ENCODE peak calls at places on chromosome 19, in seven cellular contexts. One of them, this sample, is unnamed.
A peak's percentile ranks its signal among the peaks of the same experiment; 100 is the strongest.

GRCh38 chr19:13363235-13363634 is 143.0 kb downstream of the CACNA1A start:
- DNase-seq in neuronal stem cell: no peak
- DNase-seq in uterus: no peak
- DNase-seq in IMR-90: no peak
- DNase-seq in GM12865: no peak
- DNase-seq in cardiac fibroblast: no peak
- DNase-seq in fibroblast of pulmonary artery: no peak
- DNase-seq in this sample: no peak

GRCh38 chr19:7461841-7462629 is 26.8 kb downstream of the PEX11G start:
- DNase-seq in IMR-90: no peak
- DNase-seq in fibroblast of pulmonary artery: no peak
- DNase-seq in cardiac fibroblast: no peak
- DNase-seq in uterus: no peak
- DNase-seq in neuronal stem cell: no peak
- DNase-seq in GM12865: no peak
- DNase-seq in this sample: no peak

GRCh38 chr19:23554548-23554947 is 132.5 kb downstream of the ZNF675 start:
- DNase-seq in neuronal stem cell: no peak
- DNase-seq in cardiac fibroblast: peak; percentile 2
- DNase-seq in uterus: no peak
- DNase-seq in IMR-90: no peak
- DNase-seq in fibroblast of pulmonary artery: no peak
- DNase-seq in GM12865: no peak
- DNase-seq in this sample: no peak

GRCh38 chr19:6772028-6772865 is at the start of gene VAV1:
- DNase-seq in neuronal stem cell: no peak
- DNase-seq in GM12865: peak; percentile 93
- DNase-seq in uterus: no peak
- DNase-seq in cardiac fibroblast: no peak
- DNase-seq in IMR-90: no peak
- DNase-seq in fibroblast of pulmonary artery: no peak
- DNase-seq in this sample: peak; percentile 69

GRCh38 chr19:45211751-45212381 is 33.3 kb downstream of the BLOC1S3 start:
- DNase-seq in GM12865: no peak
- DNase-seq in cardiac fibroblast: no peak
- DNase-seq in uterus: peak; percentile 77
- DNase-seq in fibroblast of pulmonary artery: peak; percentile 9
- DNase-seq in neuronal stem cell: no peak
- DNase-seq in IMR-90: no peak
- DNase-seq in this sample: peak; percentile 33

GRCh38 chr19:41206926-41207750 is 11.9 kb upstream of the AXL start:
- DNase-seq in neuronal stem cell: no peak
- DNase-seq in IMR-90: no peak
- DNase-seq in fibroblast of pulmonary artery: no peak
- DNase-seq in uterus: peak; percentile 60
- DNase-seq in cardiac fibroblast: peak; percentile 28
- DNase-seq in GM12865: no peak
- DNase-seq in this sample: no peak

GRCh38 chr19:6218497-6219146 is 61.2 kb downstream of the MLLT1 start:
- DNase-seq in cardiac fibroblast: peak; percentile 86
- DNase-seq in fibroblast of pulmonary artery: peak; percentile 84
- DNase-seq in IMR-90: peak; percentile 75
- DNase-seq in uterus: peak; percentile 92
- DNase-seq in neuronal stem cell: peak; percentile 88
- DNase-seq in GM12865: peak; percentile 88
- DNase-seq in this sample: peak; percentile 92

GRCh38 chr19:43414554-43414953 is at the start of gene TEX101:
- DNase-seq in IMR-90: no peak
- DNase-seq in neuronal stem cell: no peak
- DNase-seq in fibroblast of pulmonary artery: no peak
- DNase-seq in cardiac fibroblast: no peak
- DNase-seq in uterus: no peak
- DNase-seq in GM12865: no peak
- DNase-seq in this sample: no peak

GRCh38 chr19:29523568-29523967 is 2.2 kb upstream of the VSTM2B start:
- DNase-seq in IMR-90: no peak
- DNase-seq in cardiac fibroblast: no peak
- DNase-seq in neuronal stem cell: no peak
- DNase-seq in GM12865: no peak
- DNase-seq in fibroblast of pulmonary artery: no peak
- DNase-seq in uterus: no peak
- DNase-seq in this sample: no peak

GRCh38 chr19:18274776-18275356 is 614 bp upstream of the IQCN start:
- DNase-seq in cardiac fibroblast: peak; percentile 90
- DNase-seq in IMR-90: peak; percentile 89
- DNase-seq in fibroblast of pulmonary artery: peak; percentile 87
- DNase-seq in uterus: peak; percentile 89
- DNase-seq in neuronal stem cell: no peak
- DNase-seq in GM12865: no peak
- DNase-seq in this sample: peak; percentile 72

GRCh38 chr19:56538761-56539263 is at the start of gene ZFP28:
- DNase-seq in GM12865: no peak
- DNase-seq in uterus: peak; percentile 78
- DNase-seq in IMR-90: no peak
- DNase-seq in fibroblast of pulmonary artery: no peak
- DNase-seq in neuronal stem cell: no peak
- DNase-seq in cardiac fibroblast: no peak
- DNase-seq in this sample: peak; percentile 86

GRCh38 chr19:15323496-15324235 is 8.7 kb downstream of the BRD4 start:
- DNase-seq in neuronal stem cell: no peak
- DNase-seq in GM12865: peak; percentile 21
- DNase-seq in cardiac fibroblast: peak; percentile 73
- DNase-seq in IMR-90: peak; percentile 53
- DNase-seq in fibroblast of pulmonary artery: peak; percentile 67
- DNase-seq in uterus: peak; percentile 29
- DNase-seq in this sample: no peak

GRCh38 chr19:2055871-2056809 is 5.1 kb upstream of the MKNK2 start:
- DNase-seq in cardiac fibroblast: peak; percentile 78
- DNase-seq in fibroblast of pulmonary artery: peak; percentile 80
- DNase-seq in GM12865: peak; percentile 70
- DNase-seq in IMR-90: peak; percentile 64
- DNase-seq in neuronal stem cell: no peak
- DNase-seq in uterus: peak; percentile 90
- DNase-seq in this sample: peak; percentile 57

GRCh38 chr19:45863840-45864628 is at the start of gene FOXA3:
- DNase-seq in neuronal stem cell: no peak
- DNase-seq in cardiac fibroblast: peak; percentile 36
- DNase-seq in uterus: no peak
- DNase-seq in GM12865: peak; percentile 69
- DNase-seq in IMR-90: peak; percentile 17
- DNase-seq in fibroblast of pulmonary artery: peak; percentile 25
- DNase-seq in this sample: no peak

GRCh38 chr19:1610579-1610978 is 5.3 kb upstream of the UQCR11 start:
- DNase-seq in uterus: no peak
- DNase-seq in neuronal stem cell: no peak
- DNase-seq in fibroblast of pulmonary artery: no peak
- DNase-seq in IMR-90: no peak
- DNase-seq in cardiac fibroblast: no peak
- DNase-seq in GM12865: no peak
- DNase-seq in this sample: no peak

GRCh38 chr19:33879818-33880575 is 83.3 kb downstream of the KCTD15 start:
- DNase-seq in GM12865: peak; percentile 84
- DNase-seq in IMR-90: no peak
- DNase-seq in uterus: no peak
- DNase-seq in fibroblast of pulmonary artery: no peak
- DNase-seq in cardiac fibroblast: no peak
- DNase-seq in neuronal stem cell: no peak
- DNase-seq in this sample: no peak

GRCh38 chr19:15893498-15893897 is 4.4 kb downstream of the CYP4F2 start:
- DNase-seq in uterus: no peak
- DNase-seq in neuronal stem cell: no peak
- DNase-seq in cardiac fibroblast: no peak
- DNase-seq in fibroblast of pulmonary artery: no peak
- DNase-seq in GM12865: no peak
- DNase-seq in IMR-90: no peak
- DNase-seq in this sample: no peak

GRCh38 chr19:49890349-49891311 is 6.1 kb downstream of the IL4I1 start:
- DNase-seq in GM12865: peak; percentile 62
- DNase-seq in IMR-90: no peak
- DNase-seq in fibroblast of pulmonary artery: no peak
- DNase-seq in neuronal stem cell: peak; percentile 54
- DNase-seq in uterus: no peak
- DNase-seq in cardiac fibroblast: no peak
- DNase-seq in this sample: no peak

GRCh38 chr19:13103585-13103923 is 896 bp upstream of the LYL1 start:
- DNase-seq in uterus: peak; percentile 17
- DNase-seq in fibroblast of pulmonary artery: no peak
- DNase-seq in neuronal stem cell: no peak
- DNase-seq in IMR-90: no peak
- DNase-seq in GM12865: no peak
- DNase-seq in cardiac fibroblast: no peak
- DNase-seq in this sample: no peak

GRCh38 chr19:33705860-33706259 is 84.1 kb downstream of the CHST8 start:
- DNase-seq in IMR-90: no peak
- DNase-seq in GM12865: no peak
- DNase-seq in fibroblast of pulmonary artery: no peak
- DNase-seq in uterus: no peak
- DNase-seq in cardiac fibroblast: no peak
- DNase-seq in neuronal stem cell: no peak
- DNase-seq in this sample: no peak

GRCh38 chr19:1125601-1126533 is 22.1 kb downstream of the GPX4 start:
- DNase-seq in IMR-90: peak; percentile 41
- DNase-seq in cardiac fibroblast: peak; percentile 61
- DNase-seq in uterus: no peak
- DNase-seq in GM12865: no peak
- DNase-seq in neuronal stem cell: no peak
- DNase-seq in fibroblast of pulmonary artery: no peak
- DNase-seq in this sample: no peak

GRCh38 chr19:29548483-29549085 is 22.8 kb downstream of the VSTM2B start:
- DNase-seq in IMR-90: no peak
- DNase-seq in GM12865: no peak
- DNase-seq in fibroblast of pulmonary artery: no peak
- DNase-seq in neuronal stem cell: no peak
- DNase-seq in uterus: no peak
- DNase-seq in cardiac fibroblast: no peak
- DNase-seq in this sample: no peak

GRCh38 chr19:19540707-19541515 is 2.8 kb downstream of the CILP2 start:
- DNase-seq in GM12865: peak; percentile 75
- DNase-seq in neuronal stem cell: peak; percentile 57
- DNase-seq in cardiac fibroblast: peak; percentile 37
- DNase-seq in uterus: no peak
- DNase-seq in IMR-90: no peak
- DNase-seq in fibroblast of pulmonary artery: peak; percentile 23
- DNase-seq in this sample: peak; percentile 47

GRCh38 chr19:6362351-6362801 is 1.0 kb downstream of the CLPP start:
- DNase-seq in cardiac fibroblast: peak; percentile 9
- DNase-seq in fibroblast of pulmonary artery: no peak
- DNase-seq in GM12865: no peak
- DNase-seq in uterus: no peak
- DNase-seq in neuronal stem cell: no peak
- DNase-seq in IMR-90: no peak
- DNase-seq in this sample: no peak

GRCh38 chr19:45716314-45717130 is 14.2 kb downstream of the FBXO46 start:
- DNase-seq in GM12865: no peak
- DNase-seq in fibroblast of pulmonary artery: peak; percentile 41
- DNase-seq in IMR-90: no peak
- DNase-seq in neuronal stem cell: no peak
- DNase-seq in cardiac fibroblast: peak; percentile 38
- DNase-seq in uterus: no peak
- DNase-seq in this sample: no peak

DNA sequence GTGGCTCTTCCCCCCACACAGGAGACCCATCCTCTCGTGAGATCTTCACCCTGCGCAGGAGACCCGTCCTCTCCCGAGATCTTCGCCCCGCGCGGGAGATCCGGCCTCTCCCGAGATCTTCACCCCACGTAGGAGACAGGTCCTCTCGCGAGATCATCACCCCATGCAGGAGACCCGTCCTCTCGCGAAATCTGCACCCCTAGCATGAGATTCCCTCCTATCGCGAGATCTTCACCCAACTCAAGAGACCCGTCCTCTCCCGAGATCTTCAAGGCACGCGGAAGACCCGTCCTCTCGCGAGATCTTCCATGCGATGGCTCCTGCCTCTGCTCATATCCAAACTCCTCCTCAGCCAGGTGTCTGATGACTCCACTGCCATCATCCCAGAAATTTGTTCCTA is 24.3 kb downstream of the LAIR2 start:
- DNase-seq in IMR-90: no peak
- DNase-seq in GM12865: no peak
- DNase-seq in neuronal stem cell: no peak
- DNase-seq in fibroblast of pulmonary artery: no peak
- DNase-seq in cardiac fibroblast: no peak
- DNase-seq in uterus: no peak
- DNase-seq in this sample: no peak
- H3K4me3 ChIP-seq in IMR-90: no peak overlapping the region
- H3K4me3 ChIP-seq in GM12865: no peak overlapping the region
- H3K4me3 ChIP-seq in neuronal stem cell: no peak overlapping the region
- H3K4me3 ChIP-seq in fibroblast of pulmonary artery: no peak overlapping the region
- H3K4me3 ChIP-seq in cardiac fibroblast: no peak overlapping the region
- H3K4me3 ChIP-seq in uterus: no peak overlapping the region
- H3K4me3 ChIP-seq in this sample: no peak overlapping the region

GRCh38 chr19:4058696-4059492 is 7.8 kb downstream of the ZBTB7A start:
- DNase-seq in neuronal stem cell: no peak
- DNase-seq in uterus: no peak
- DNase-seq in fibroblast of pulmonary artery: no peak
- DNase-seq in cardiac fibroblast: no peak
- DNase-seq in GM12865: no peak
- DNase-seq in IMR-90: no peak
- DNase-seq in this sample: no peak

GRCh38 chr19:4059931-4060620 is 6.6 kb downstream of the ZBTB7A start:
- DNase-seq in fibroblast of pulmonary artery: peak; percentile 54
- DNase-seq in cardiac fibroblast: peak; percentile 74
- DNase-seq in GM12865: peak; percentile 85
- DNase-seq in uterus: peak; percentile 87
- DNase-seq in IMR-90: no peak
- DNase-seq in neuronal stem cell: no peak
- DNase-seq in this sample: no peak

GRCh38 chr19:4057913-4058695 is 8.6 kb downstream of the ZBTB7A start:
- DNase-seq in cardiac fibroblast: peak; percentile 93
- DNase-seq in uterus: peak; percentile 94
- DNase-seq in neuronal stem cell: no peak
- DNase-seq in fibroblast of pulmonary artery: peak; percentile 89
- DNase-seq in GM12865: no peak
- DNase-seq in IMR-90: peak; percentile 85
- DNase-seq in this sample: peak; percentile 92

GRCh38 chr19:4060621-4061177 is 6.0 kb downstream of the ZBTB7A start:
- DNase-seq in GM12865: no peak
- DNase-seq in cardiac fibroblast: no peak
- DNase-seq in neuronal stem cell: no peak
- DNase-seq in fibroblast of pulmonary artery: no peak
- DNase-seq in IMR-90: no peak
- DNase-seq in uterus: no peak
- DNase-seq in this sample: no peak

GRCh38 chr19:4059493-4059880 is 7.2 kb downstream of the ZBTB7A start:
- DNase-seq in neuronal stem cell: no peak
- DNase-seq in GM12865: no peak
- DNase-seq in uterus: no peak
- DNase-seq in IMR-90: no peak
- DNase-seq in cardiac fibroblast: no peak
- DNase-seq in fibroblast of pulmonary artery: no peak
- DNase-seq in this sample: no peak
- H3K4me3 ChIP-seq in neuronal stem cell: no peak overlapping the region
- H3K4me3 ChIP-seq in GM12865: peak overlapping the region; percentile 51
- H3K4me3 ChIP-seq in uterus: peak overlapping the region; percentile 27
- H3K4me3 ChIP-seq in IMR-90: no peak overlapping the region
- H3K4me3 ChIP-seq in cardiac fibroblast: peak overlapping the region; percentile 41
- H3K4me3 ChIP-seq in fibroblast of pulmonary artery: peak overlapping the region; percentile 5
- H3K4me3 ChIP-seq in this sample: no peak overlapping the region

GRCh38 chr19:35860818-35861639 is 4.3 kb downstream of the KIRREL2 start:
- DNase-seq in GM12865: no peak
- DNase-seq in uterus: no peak
- DNase-seq in neuronal stem cell: peak; percentile 95
- DNase-seq in cardiac fibroblast: no peak
- DNase-seq in IMR-90: no peak
- DNase-seq in fibroblast of pulmonary artery: no peak
- DNase-seq in this sample: no peak
- H3K4me3 ChIP-seq in GM12865: no peak overlapping the region
- H3K4me3 ChIP-seq in uterus: no peak overlapping the region
- H3K4me3 ChIP-seq in neuronal stem cell: no peak overlapping the region
- H3K4me3 ChIP-seq in cardiac fibroblast: no peak overlapping the region
- H3K4me3 ChIP-seq in IMR-90: no peak overlapping the region
- H3K4me3 ChIP-seq in fibroblast of pulmonary artery: no peak overlapping the region
- H3K4me3 ChIP-seq in this sample: no peak overlapping the region

GRCh38 chr19:17266589-17266974 is 661 bp upstream of the BABAM1 start:
- DNase-seq in neuronal stem cell: no peak
- DNase-seq in GM12865: no peak
- DNase-seq in IMR-90: no peak
- DNase-seq in fibroblast of pulmonary artery: no peak
- DNase-seq in cardiac fibroblast: no peak
- DNase-seq in uterus: no peak
- DNase-seq in this sample: no peak
- H3K4me3 ChIP-seq in neuronal stem cell: no peak overlapping the region
- H3K4me3 ChIP-seq in GM12865: peak overlapping the region; percentile 55
- H3K4me3 ChIP-seq in IMR-90: no peak overlapping the region
- H3K4me3 ChIP-seq in fibroblast of pulmonary artery: no peak overlapping the region
- H3K4me3 ChIP-seq in cardiac fibroblast: no peak overlapping the region
- H3K4me3 ChIP-seq in uterus: no peak overlapping the region
- H3K4me3 ChIP-seq in this sample: no peak overlapping the region

This sample was measured in lung.